ENCODE peak calls at places on chromosomes 13 and 19, in ten cellular contexts. One of them, this sample, is unnamed.

GRCh38 chr13:94342436-94343242 is 136.8 kb downstream of the DCT start:
- DNase-seq in psoas muscle: no peak
- DNase-seq in COR-L47: no peak
- DNase-seq in midbrain: no peak
- DNase-seq in activated T-helper 9 cell treated with anti-CD3 and anti-CD28 coated beads, Interleukin-2, amount 50 U/mL, for 16 hours: no peak
- DNase-seq in AG08395: no peak
- DNase-seq in activated CD8-positive, alpha-beta memory T cell treated with anti-CD3 and anti-CD28 coated beads for 4 hours: no peak
- DNase-seq in naive thymus-derived CD4-positive, alpha-beta T cell: no peak
- DNase-seq in NCI-H146: no peak
- DNase-seq in caudate nucleus: no peak
- DNase-seq in this sample: no peak

GRCh38 chr19:40466219-40467006 is at the start of gene SPTBN4:
- DNase-seq in psoas muscle: peak
- DNase-seq in COR-L47: no peak
- DNase-seq in midbrain: peak
- DNase-seq in activated T-helper 9 cell treated with anti-CD3 and anti-CD28 coated beads, Interleukin-2, amount 50 U/mL, for 16 hours: peak
- DNase-seq in AG08395: no peak
- DNase-seq in activated CD8-positive, alpha-beta memory T cell treated with anti-CD3 and anti-CD28 coated beads for 4 hours: peak
- DNase-seq in naive thymus-derived CD4-positive, alpha-beta T cell: no peak
- DNase-seq in NCI-H146: no peak
- DNase-seq in caudate nucleus: peak
- DNase-seq in this sample: no peak

GRCh38 chr19:11538232-11539036 is at the start of gene CNN1:
- DNase-seq in psoas muscle: peak
- DNase-seq in COR-L47: no peak
- DNase-seq in midbrain: no peak
- DNase-seq in activated T-helper 9 cell treated with anti-CD3 and anti-CD28 coated beads, Interleukin-2, amount 50 U/mL, for 16 hours: no peak
- DNase-seq in AG08395: peak
- DNase-seq in activated CD8-positive, alpha-beta memory T cell treated with anti-CD3 and anti-CD28 coated beads for 4 hours: no peak
- DNase-seq in naive thymus-derived CD4-positive, alpha-beta T cell: no peak
- DNase-seq in NCI-H146: no peak
- DNase-seq in caudate nucleus: no peak
- DNase-seq in this sample: no peak

GRCh38 chr19:42067315-42067888 is 2.6 kb downstream of the GRIK5 start:
- DNase-seq in psoas muscle: no peak
- DNase-seq in COR-L47: no peak
- DNase-seq in midbrain: no peak
- DNase-seq in activated T-helper 9 cell treated with anti-CD3 and anti-CD28 coated beads, Interleukin-2, amount 50 U/mL, for 16 hours: no peak
- DNase-seq in AG08395: no peak
- DNase-seq in activated CD8-positive, alpha-beta memory T cell treated with anti-CD3 and anti-CD28 coated beads for 4 hours: no peak
- DNase-seq in naive thymus-derived CD4-positive, alpha-beta T cell: no peak
- DNase-seq in NCI-H146: no peak
- DNase-seq in caudate nucleus: no peak
- DNase-seq in this sample: no peak

GRCh38 chr13:98534821-98535220 is 42.1 kb downstream of the STK24 start:
- DNase-seq in psoas muscle: no peak
- DNase-seq in COR-L47: no peak
- DNase-seq in midbrain: no peak
- DNase-seq in activated T-helper 9 cell treated with anti-CD3 and anti-CD28 coated beads, Interleukin-2, amount 50 U/mL, for 16 hours: no peak
- DNase-seq in AG08395: no peak
- DNase-seq in activated CD8-positive, alpha-beta memory T cell treated with anti-CD3 and anti-CD28 coated beads for 4 hours: no peak
- DNase-seq in naive thymus-derived CD4-positive, alpha-beta T cell: no peak
- DNase-seq in NCI-H146: no peak
- DNase-seq in caudate nucleus: no peak
- DNase-seq in this sample: no peak

GRCh38 chr13:27201661-27202060 is 30.1 kb upstream of the USP12 start:
- DNase-seq in psoas muscle: no peak
- DNase-seq in COR-L47: no peak
- DNase-seq in midbrain: no peak
- DNase-seq in activated T-helper 9 cell treated with anti-CD3 and anti-CD28 coated beads, Interleukin-2, amount 50 U/mL, for 16 hours: no peak
- DNase-seq in AG08395: no peak
- DNase-seq in activated CD8-positive, alpha-beta memory T cell treated with anti-CD3 and anti-CD28 coated beads for 4 hours: no peak
- DNase-seq in naive thymus-derived CD4-positive, alpha-beta T cell: no peak
- DNase-seq in NCI-H146: no peak
- DNase-seq in caudate nucleus: no peak
- DNase-seq in this sample: no peak

GRCh38 chr19:3186891-3187661 is 1.3 kb downstream of the NCLN start:
- DNase-seq in psoas muscle: no peak
- DNase-seq in COR-L47: no peak
- DNase-seq in midbrain: no peak
- DNase-seq in activated T-helper 9 cell treated with anti-CD3 and anti-CD28 coated beads, Interleukin-2, amount 50 U/mL, for 16 hours: no peak
- DNase-seq in AG08395: no peak
- DNase-seq in activated CD8-positive, alpha-beta memory T cell treated with anti-CD3 and anti-CD28 coated beads for 4 hours: no peak
- DNase-seq in naive thymus-derived CD4-positive, alpha-beta T cell: no peak
- DNase-seq in NCI-H146: no peak
- DNase-seq in caudate nucleus: no peak
- DNase-seq in this sample: no peak

GRCh38 chr13:31827707-31828106 is 88.4 kb downstream of the RXFP2 start:
- DNase-seq in psoas muscle: no peak
- DNase-seq in COR-L47: no peak
- DNase-seq in midbrain: no peak
- DNase-seq in activated T-helper 9 cell treated with anti-CD3 and anti-CD28 coated beads, Interleukin-2, amount 50 U/mL, for 16 hours: no peak
- DNase-seq in AG08395: no peak
- DNase-seq in activated CD8-positive, alpha-beta memory T cell treated with anti-CD3 and anti-CD28 coated beads for 4 hours: no peak
- DNase-seq in naive thymus-derived CD4-positive, alpha-beta T cell: no peak
- DNase-seq in NCI-H146: no peak
- DNase-seq in caudate nucleus: no peak
- DNase-seq in this sample: no peak

GRCh38 chr19:10551698-10552301 is 8.1 kb downstream of the ATG4D start:
- DNase-seq in psoas muscle: no peak
- DNase-seq in COR-L47: no peak
- DNase-seq in midbrain: no peak
- DNase-seq in activated T-helper 9 cell treated with anti-CD3 and anti-CD28 coated beads, Interleukin-2, amount 50 U/mL, for 16 hours: no peak
- DNase-seq in AG08395: no peak
- DNase-seq in activated CD8-positive, alpha-beta memory T cell treated with anti-CD3 and anti-CD28 coated beads for 4 hours: no peak
- DNase-seq in naive thymus-derived CD4-positive, alpha-beta T cell: peak
- DNase-seq in NCI-H146: peak
- DNase-seq in caudate nucleus: peak
- DNase-seq in this sample: no peak

GRCh38 chr19:33622809-33623511 is 1.2 kb downstream of the CHST8 start:
- DNase-seq in psoas muscle: no peak
- DNase-seq in COR-L47: no peak
- DNase-seq in midbrain: no peak
- DNase-seq in activated T-helper 9 cell treated with anti-CD3 and anti-CD28 coated beads, Interleukin-2, amount 50 U/mL, for 16 hours: no peak
- DNase-seq in AG08395: no peak
- DNase-seq in activated CD8-positive, alpha-beta memory T cell treated with anti-CD3 and anti-CD28 coated beads for 4 hours: no peak
- DNase-seq in naive thymus-derived CD4-positive, alpha-beta T cell: no peak
- DNase-seq in NCI-H146: no peak
- DNase-seq in caudate nucleus: no peak
- DNase-seq in this sample: no peak

GRCh38 chr13:35548790-35549189 is 72.3 kb upstream of the MAB21L1 start:
- DNase-seq in psoas muscle: no peak
- DNase-seq in COR-L47: no peak
- DNase-seq in midbrain: no peak
- DNase-seq in activated T-helper 9 cell treated with anti-CD3 and anti-CD28 coated beads, Interleukin-2, amount 50 U/mL, for 16 hours: no peak
- DNase-seq in AG08395: no peak
- DNase-seq in activated CD8-positive, alpha-beta memory T cell treated with anti-CD3 and anti-CD28 coated beads for 4 hours: no peak
- DNase-seq in naive thymus-derived CD4-positive, alpha-beta T cell: no peak
- DNase-seq in NCI-H146: no peak
- DNase-seq in caudate nucleus: no peak
- DNase-seq in this sample: no peak

GRCh38 chr19:4123615-4124568 is at the start of gene MAP2K2:
- DNase-seq in psoas muscle: peak
- DNase-seq in COR-L47: peak
- DNase-seq in midbrain: peak
- DNase-seq in activated T-helper 9 cell treated with anti-CD3 and anti-CD28 coated beads, Interleukin-2, amount 50 U/mL, for 16 hours: peak
- DNase-seq in AG08395: peak
- DNase-seq in activated CD8-positive, alpha-beta memory T cell treated with anti-CD3 and anti-CD28 coated beads for 4 hours: peak
- DNase-seq in naive thymus-derived CD4-positive, alpha-beta T cell: peak
- DNase-seq in NCI-H146: peak
- DNase-seq in caudate nucleus: peak
- DNase-seq in this sample: peak

GRCh38 chr13:97067342-97067895 is 73.1 kb upstream of the OXGR1 start:
- DNase-seq in psoas muscle: no peak
- DNase-seq in COR-L47: no peak
- DNase-seq in midbrain: no peak
- DNase-seq in activated T-helper 9 cell treated with anti-CD3 and anti-CD28 coated beads, Interleukin-2, amount 50 U/mL, for 16 hours: no peak
- DNase-seq in AG08395: no peak
- DNase-seq in activated CD8-positive, alpha-beta memory T cell treated with anti-CD3 and anti-CD28 coated beads for 4 hours: no peak
- DNase-seq in naive thymus-derived CD4-positive, alpha-beta T cell: no peak
- DNase-seq in NCI-H146: no peak
- DNase-seq in caudate nucleus: no peak
- DNase-seq in this sample: no peak

GRCh38 chr19:17078038-17078919 is 2.7 kb downstream of the MYO9B start:
- DNase-seq in psoas muscle: no peak
- DNase-seq in COR-L47: no peak
- DNase-seq in midbrain: no peak
- DNase-seq in activated T-helper 9 cell treated with anti-CD3 and anti-CD28 coated beads, Interleukin-2, amount 50 U/mL, for 16 hours: no peak
- DNase-seq in AG08395: no peak
- DNase-seq in activated CD8-positive, alpha-beta memory T cell treated with anti-CD3 and anti-CD28 coated beads for 4 hours: no peak
- DNase-seq in naive thymus-derived CD4-positive, alpha-beta T cell: no peak
- DNase-seq in NCI-H146: no peak
- DNase-seq in caudate nucleus: no peak
- DNase-seq in this sample: no peak

GRCh38 chr19:41175825-41176734 is 16.9 kb upstream of the CYP2S1 start:
- DNase-seq in psoas muscle: no peak
- DNase-seq in COR-L47: no peak
- DNase-seq in midbrain: peak
- DNase-seq in activated T-helper 9 cell treated with anti-CD3 and anti-CD28 coated beads, Interleukin-2, amount 50 U/mL, for 16 hours: no peak
- DNase-seq in AG08395: peak
- DNase-seq in activated CD8-positive, alpha-beta memory T cell treated with anti-CD3 and anti-CD28 coated beads for 4 hours: no peak
- DNase-seq in naive thymus-derived CD4-positive, alpha-beta T cell: peak
- DNase-seq in NCI-H146: no peak
- DNase-seq in caudate nucleus: peak
- DNase-seq in this sample: no peak